ENCODE peak calls at places on chromosomes 2 and 18, in six cellular contexts. F is HCT116, T is GM23338, R is kidney, S is cardiac muscle cell, K is HepG2. H is an unnamed sample.

GRCh38 chr2:28362991-28363521 is 29.6 kb upstream of the FOSL2 start:
- DNase-seq in F (no peak), T (peak), R (no peak), S (no peak), K (no peak), H (no peak)

GRCh38 chr2:19785432-19785831 is 116.4 kb downstream of the TTC32 start:
- DNase-seq in F (no peak), T (no peak), R (no peak), S (peak), K (no peak), H (no peak)

GRCh38 chr18:449374-449773 is 51.1 kb downstream of the COLEC12 start:
- DNase-seq in F (peak), T (peak), R (no peak), S (peak), K (peak), H (no peak)

GRCh38 chr2:61993422-61994024 is 88.0 kb downstream of the COMMD1 start:
- DNase-seq in F (peak), T (peak), R (no peak), S (peak), K (peak), H (no peak)

GRCh38 chr2:99864561-99865216 is 277.7 kb downstream of the AFF3 start:
- DNase-seq in F (no peak), T (no peak), R (no peak), S (peak), K (no peak), H (no peak)

GRCh38 chr2:141522702-141523101 is 608.1 kb downstream of the LRP1B start:
- DNase-seq in F (no peak), T (no peak), R (no peak), S (no peak), K (no peak), H (no peak)

GRCh38 chr18:75351409-75351808 is 76.1 kb downstream of the SMIM21 start:
- DNase-seq in F (no peak), T (no peak), R (no peak), S (no peak), K (no peak), H (no peak)

GRCh38 chr18:68532328-68532885 is 182.5 kb downstream of the TMX3 start:
- DNase-seq in F (no peak), T (no peak), R (no peak), S (no peak), K (no peak), H (no peak)

GRCh38 chr2:217988014-217988839 is 14.6 kb downstream of the TNS1 start:
- DNase-seq in F (peak), T (peak), R (peak), S (peak), K (peak), H (peak)

GRCh38 chr18:22550861-22551260 is 133.1 kb upstream of the CTAGE1 start:
- DNase-seq in F (no peak), T (no peak), R (no peak), S (no peak), K (no peak), H (no peak)

GRCh38 chr2:180542510-180542909 is 437.9 kb upstream of the UBE2E3 start:
- DNase-seq in F (no peak), T (no peak), R (no peak), S (no peak), K (no peak), H (no peak)

GRCh38 chr18:11553098-11553940 is 56.1 kb upstream of the SLC35G4 start:
- DNase-seq in F (peak), T (peak), R (no peak), S (peak), K (peak), H (no peak)

GRCh38 chr18:58769321-58769720 is 95.4 kb upstream of the ZNF532 start:
- DNase-seq in F (no peak), T (no peak), R (no peak), S (no peak), K (no peak), H (no peak)

GRCh38 chr18:58125183-58125582 is 81.2 kb downstream of the NEDD4L start:
- DNase-seq in F (no peak), T (peak), R (no peak), S (peak), K (no peak), H (no peak)

GRCh38 chr2:6139916-6140315 is 447.7 kb downstream of the SOX11 start:
- DNase-seq in F (no peak), T (no peak), R (no peak), S (no peak), K (peak), H (no peak)

GRCh38 chr2:11827547-11827946 is 81.1 kb downstream of the LPIN1 start:
- DNase-seq in F (no peak), T (no peak), R (no peak), S (no peak), K (no peak), H (no peak)

GRCh38 chr2:215461836-215462532 is 26.1 kb upstream of the FN1 start:
- DNase-seq in F (no peak), T (no peak), R (no peak), S (peak), K (no peak), H (no peak)

GRCh38 chr2:174337337-174338154 is 2.8 kb downstream of the SP9 start:
- DNase-seq in F (no peak), T (peak), R (peak), S (peak), K (no peak), H (no peak)

GRCh38 chr2:68281988-68282387 is 29.7 kb upstream of the PPP3R1 start:
- DNase-seq in F (no peak), T (no peak), R (no peak), S (no peak), K (no peak), H (no peak)

GRCh38 chr2:68282814-68283812 is 30.8 kb upstream of the PPP3R1 start:
- DNase-seq in F (peak), T (peak), R (no peak), S (peak), K (peak), H (no peak)

GRCh38 chr2:68280846-68281245 is 28.5 kb upstream of the PPP3R1 start:
- DNase-seq in F (no peak), T (no peak), R (no peak), S (no peak), K (no peak), H (no peak)

GRCh38 chr2:68287580-68288441 is 31.9 kb downstream of the CNRIP1 start:
- DNase-seq in F (no peak), T (peak), R (no peak), S (peak), K (no peak), H (peak)

GRCh38 chr2:68284896-68285295 is 32.6 kb upstream of the PPP3R1 start:
- DNase-seq in F (no peak), T (no peak), R (no peak), S (peak), K (no peak), H (peak)
- TF ChIP-seq CTCF in F (no peak), T (no peak), R (no peak), S (no peak), K (no peak), H (no peak)

GRCh38 chr2:236114959-236115358 is 53.2 kb downstream of the GBX2 start:
- DNase-seq in F (no peak), T (no peak), R (no peak), S (no peak), K (no peak), H (no peak)

GRCh38 chr2:236112466-236112865 is 55.7 kb downstream of the GBX2 start:
- DNase-seq in F (no peak), T (no peak), R (peak), S (no peak), K (no peak), H (no peak)

GRCh38 chr2:236117396-236117795 is 50.8 kb downstream of the GBX2 start:
- DNase-seq in F (no peak), T (no peak), R (no peak), S (no peak), K (no peak), H (no peak)

GRCh38 chr2:236109473-236109872 is 58.7 kb downstream of the GBX2 start:
- DNase-seq in F (no peak), T (no peak), R (no peak), S (no peak), K (no peak), H (no peak)

GRCh38 chr2:236113425-236113824 is 54.8 kb downstream of the GBX2 start:
- DNase-seq in F (no peak), T (no peak), R (no peak), S (no peak), K (no peak), H (no peak)
- H3K27ac ChIP-seq in F (no peak), T (no peak), R (no peak), S (no peak), K (no peak), H (no peak)

GRCh38 chr2:221225752-221226151 is 346.4 kb downstream of the EPHA4 start:
- DNase-seq in F (no peak), T (no peak), R (no peak), S (no peak), K (no peak), H (no peak)
- TF ChIP-seq CTCF in F (no peak), T (no peak), R (no peak), S (no peak), K (no peak), H (no peak)

GRCh38 chr2:106163948-106164580 is 30.0 kb downstream of the UXS1 start:
- DNase-seq in F (no peak), T (peak), R (no peak), S (peak), K (no peak), H (no peak)

GRCh38 chr2:106161938-106162814 is 31.9 kb downstream of the UXS1 start:
- DNase-seq in F (peak), T (no peak), R (peak), S (peak), K (no peak), H (no peak)

GRCh38 chr2:106167067-106167466 is 27.0 kb downstream of the UXS1 start:
- DNase-seq in F (no peak), T (no peak), R (no peak), S (no peak), K (no peak), H (no peak)

GRCh38 chr2:106165556-106165955 is 28.5 kb downstream of the UXS1 start:
- DNase-seq in F (no peak), T (peak), R (no peak), S (peak), K (no peak), H (no peak)

DNA sequence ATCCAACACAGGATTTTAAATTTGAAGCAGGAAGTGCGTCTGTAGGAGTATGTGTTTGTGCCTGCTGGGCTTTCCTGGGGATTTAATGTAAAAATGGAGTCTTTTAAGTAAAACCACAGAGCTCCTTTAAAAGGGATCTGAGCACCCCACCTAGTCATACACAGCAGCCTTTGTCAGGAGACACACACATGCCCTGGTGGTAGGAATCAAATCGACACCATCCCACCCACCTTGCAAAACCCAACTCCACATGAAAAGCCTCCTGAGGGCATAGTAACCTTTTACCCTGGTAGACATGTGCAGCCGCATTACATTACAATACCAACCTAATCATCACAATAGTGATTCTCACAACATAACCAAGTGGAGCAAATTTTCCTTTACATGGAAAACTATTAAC is 29.0 kb downstream of the UXS1 start:
- DNase-seq in F (no peak), T (peak), R (no peak), S (no peak), K (peak), H (no peak)
- H3K27ac ChIP-seq in F (no peak), T (peak), R (peak), S (no peak), K (no peak), H (no peak)

GRCh38 chr2:73238149-73238548 is 4.0 kb downstream of the CCT7 start:
- DNase-seq in F (no peak), T (peak), R (no peak), S (no peak), K (no peak), H (no peak)

GRCh38 chr2:73243884-73244570 is 9.9 kb downstream of the CCT7 start:
- DNase-seq in F (no peak), T (no peak), R (no peak), S (peak), K (no peak), H (no peak)

GRCh38 chr2:73238976-73239375 is 4.9 kb downstream of the CCT7 start:
- DNase-seq in F (no peak), T (no peak), R (no peak), S (no peak), K (no peak), H (no peak)

GRCh38 chr2:73237168-73237567 is 3.1 kb downstream of the CCT7 start:
- DNase-seq in F (no peak), T (no peak), R (no peak), S (no peak), K (no peak), H (no peak)

DNA sequence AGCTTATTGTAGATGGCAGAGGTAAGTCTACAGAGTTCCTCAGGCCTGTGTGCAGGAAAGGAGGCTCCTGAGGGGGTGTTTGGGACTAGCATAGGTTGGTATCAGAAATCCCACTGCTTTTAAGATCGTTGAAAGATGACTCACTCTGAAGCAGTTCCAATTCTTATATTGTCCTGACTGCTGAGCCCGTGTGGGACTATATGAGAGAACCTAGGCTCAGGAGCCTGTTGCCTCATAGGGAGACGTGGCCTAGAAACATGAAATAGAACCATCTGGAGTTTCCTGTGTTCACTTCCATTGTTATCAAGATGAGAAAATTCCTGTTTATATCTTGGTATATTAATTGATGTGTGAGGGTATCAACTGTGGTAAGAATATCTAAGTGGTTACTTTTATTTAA is 5.7 kb downstream of the CCT7 start:
- DNase-seq in F (no peak), T (no peak), R (no peak), S (peak), K (no peak), H (no peak)
- TF ChIP-seq CTCF in F (no peak), T (no peak), R (no peak), S (no peak), K (no peak), H (no peak)

DNA sequence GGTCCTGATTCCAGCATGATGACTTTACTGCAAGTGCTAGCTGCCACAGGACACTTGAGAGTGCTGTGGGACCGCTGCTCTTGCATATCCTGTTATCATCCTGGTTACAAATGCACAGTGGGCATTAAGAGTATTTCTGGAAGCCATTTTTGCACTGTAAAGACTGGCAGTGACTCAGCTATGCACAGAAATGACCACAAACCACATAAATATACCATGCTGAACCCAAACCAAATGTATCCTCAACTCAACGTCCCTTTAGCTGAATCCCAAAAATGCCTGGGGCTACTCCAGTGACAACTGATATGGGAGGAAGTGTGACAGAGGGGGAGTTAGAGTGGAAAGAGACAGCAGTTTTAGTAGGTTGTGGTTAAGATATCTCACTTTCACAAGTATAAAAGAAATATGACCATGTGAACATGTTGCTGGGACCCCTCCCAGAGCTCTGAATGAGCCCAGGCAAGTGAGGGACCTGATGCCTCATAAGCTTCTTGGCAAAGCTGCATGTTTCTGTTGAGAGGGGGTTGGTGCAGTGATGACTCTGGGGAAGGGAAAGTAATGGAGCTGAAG is 37.3 kb downstream of the RHBDD1 start:
- DNase-seq in F (no peak), T (no peak), R (no peak), S (peak), K (no peak), H (no peak)
- H3K27ac ChIP-seq in F (no peak), T (no peak), R (no peak), S (no peak), K (no peak), H (no peak)

GRCh38 chr2:31533036-31533435 is 47.7 kb downstream of the SRD5A2 start:
- DNase-seq in F (no peak), T (no peak), R (no peak), S (no peak), K (no peak), H (no peak)

GRCh38 chr2:31539505-31539904 is 41.2 kb downstream of the SRD5A2 start:
- DNase-seq in F (no peak), T (peak), R (no peak), S (no peak), K (no peak), H (no peak)

GRCh38 chr2:31531101-31531500 is 49.6 kb downstream of the SRD5A2 start:
- DNase-seq in F (no peak), T (no peak), R (no peak), S (no peak), K (no peak), H (no peak)

GRCh38 chr2:31534636-31535035 is 46.1 kb downstream of the SRD5A2 start:
- DNase-seq in F (no peak), T (no peak), R (no peak), S (no peak), K (no peak), H (no peak)

DNA sequence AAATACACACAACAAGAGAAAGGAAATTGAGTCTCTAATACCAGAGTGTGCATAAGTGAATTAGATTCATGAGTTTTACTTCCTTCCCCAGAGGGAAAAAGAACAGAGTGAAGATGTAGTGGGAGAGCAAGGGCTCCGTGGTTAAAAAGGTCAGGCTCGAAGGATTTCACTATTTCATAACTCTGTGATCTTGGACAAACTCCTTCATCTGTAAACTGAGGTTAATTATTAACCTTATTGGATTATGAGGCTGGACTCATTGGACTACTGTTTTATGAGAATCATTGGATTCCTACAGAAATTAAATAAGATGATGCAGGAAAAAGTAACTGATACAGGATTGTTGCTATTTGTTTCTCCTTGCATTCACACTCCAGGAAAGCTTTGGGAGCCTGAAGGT is 45.0 kb downstream of the SRD5A2 start:
- DNase-seq in F (no peak), T (no peak), R (no peak), S (no peak), K (no peak), H (no peak)
- TF ChIP-seq CTCF in F (no peak), T (no peak), R (no peak), S (no peak), K (no peak), H (no peak)

GRCh38 chr2:46535360-46535759 is 56.0 kb downstream of the TMEM247 start:
- DNase-seq in F (no peak), T (no peak), R (no peak), S (no peak), K (no peak), H (no peak)

GRCh38 chr2:46538393-46538792 is 59.0 kb downstream of the TMEM247 start:
- DNase-seq in F (no peak), T (no peak), R (no peak), S (peak), K (no peak), H (no peak)

GRCh38 chr2:46537046-46537445 is 57.7 kb downstream of the TMEM247 start:
- DNase-seq in F (no peak), T (no peak), R (no peak), S (no peak), K (no peak), H (no peak)

GRCh38 chr2:46537624-46538023 is 58.3 kb downstream of the TMEM247 start:
- DNase-seq in F (no peak), T (no peak), R (no peak), S (peak), K (no peak), H (no peak)

GRCh38 chr2:46534589-46534988 is 55.2 kb downstream of the TMEM247 start:
- DNase-seq in F (no peak), T (no peak), R (no peak), S (no peak), K (no peak), H (no peak)
- H3K27ac ChIP-seq in F (no peak), T (no peak), R (no peak), S (no peak), K (no peak), H (no peak)

DNA sequence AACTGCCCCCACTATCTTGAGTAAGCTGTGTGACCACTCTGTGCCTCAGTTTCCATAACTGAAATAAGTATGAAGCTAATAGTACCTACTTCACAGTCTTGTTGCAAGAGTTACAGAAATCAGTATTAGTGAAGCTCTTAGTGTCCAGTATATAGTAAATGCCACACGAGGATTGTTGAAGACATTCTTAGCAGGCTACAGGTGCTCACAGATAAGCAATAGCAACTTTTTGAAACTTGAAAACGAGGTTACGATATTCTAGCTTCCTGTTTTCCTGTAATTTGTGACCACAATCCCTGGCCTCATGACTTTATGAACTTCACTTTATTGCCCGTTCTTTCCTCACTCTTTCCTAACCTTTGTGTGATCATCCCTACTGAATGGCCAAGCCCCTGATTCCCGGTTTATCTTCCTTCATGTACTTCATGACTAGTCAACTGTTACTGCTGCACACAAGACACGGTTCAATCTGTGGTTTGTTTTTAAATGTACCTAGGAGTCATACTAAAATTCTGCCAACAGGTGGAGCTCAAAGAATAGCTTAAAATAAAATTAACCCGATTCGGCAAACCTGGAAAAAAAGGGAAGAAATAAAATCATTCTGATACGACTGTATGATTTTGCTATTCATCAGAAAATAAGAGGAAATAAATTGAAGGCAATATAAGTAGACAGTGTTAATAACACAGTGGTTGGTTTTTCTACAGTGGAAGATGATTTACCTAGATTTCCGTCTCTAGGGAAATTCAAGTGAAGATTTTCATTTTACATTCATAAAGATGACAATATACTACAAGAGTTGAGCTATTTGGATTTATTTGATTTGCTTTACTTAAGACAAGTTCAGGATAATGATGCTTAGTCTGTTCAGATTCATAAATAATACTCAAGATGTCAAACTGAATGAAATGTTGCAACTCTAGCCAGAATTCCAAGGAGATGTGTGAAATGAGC is 38.1 kb upstream of the STAT1 start:
- DNase-seq in F (peak), T (peak), R (no peak), S (peak), K (peak), H (no peak)
- TF ChIP-seq CTCF in F (peak), T (peak), R (peak), S (peak), K (peak), H (peak)